ENCODE peak calls at places on chromosome 15, in six cellular contexts. L is AG10803, C is BJ, N is brain microvascular endothelial cell, P is fibroblast of mammary gland, X is fibroblast of pulmonary artery. W is an unnamed sample.

GRCh38 chr15:34760909-34761308 is 6.1 kb upstream of the GJD2 start:
- DNase-seq in L (no peak), C (no peak), N (no peak), P (no peak), X (no peak), W (no peak)

GRCh38 chr15:82894971-82895520 is 57.5 kb downstream of the HOMER2 start:
- DNase-seq in L (peak), C (peak), N (no peak), P (no peak), X (no peak), W (no peak)

GRCh38 chr15:25797035-25797434 is 66.1 kb downstream of the ATP10A start:
- DNase-seq in L (peak), C (no peak), N (no peak), P (no peak), X (no peak), W (no peak)

GRCh38 chr15:59311245-59311644 is 61.4 kb downstream of the MYO1E start:
- DNase-seq in L (no peak), C (no peak), N (no peak), P (no peak), X (no peak), W (no peak)

GRCh38 chr15:46450810-46451182 is 816.0 kb downstream of the SQOR start:
- DNase-seq in L (no peak), C (no peak), N (no peak), P (no peak), X (no peak), W (no peak)

GRCh38 chr15:23806980-23807379 is 119.9 kb upstream of the NDN start:
- DNase-seq in L (no peak), C (no peak), N (no peak), P (no peak), X (no peak), W (no peak)

GRCh38 chr15:93152264-93152884 is 63.4 kb upstream of the RGMA start:
- DNase-seq in L (no peak), C (no peak), N (no peak), P (no peak), X (no peak), W (peak)

GRCh38 chr15:91515188-91515754 is 338.2 kb upstream of the SLCO3A1 start:
- DNase-seq in L (peak), C (peak), N (peak), P (peak), X (peak), W (no peak)

GRCh38 chr15:83061680-83062079 is 5.4 kb downstream of the BTBD1 start:
- DNase-seq in L (peak), C (peak), N (no peak), P (no peak), X (no peak), W (no peak)

GRCh38 chr15:27675571-27675970 is 423.5 kb downstream of the OCA2 start:
- DNase-seq in L (no peak), C (no peak), N (no peak), P (no peak), X (no peak), W (no peak)

GRCh38 chr15:22968356-22968755 is 11.8 kb downstream of the CYFIP1 start:
- DNase-seq in L (peak), C (peak), N (peak), P (peak), X (peak), W (no peak)

GRCh38 chr15:56356616-56357015 is 8.6 kb upstream of the TEX9 start:
- DNase-seq in L (peak), C (peak), N (peak), P (peak), X (no peak), W (no peak)

GRCh38 chr15:92123848-92124631 is 269.6 kb upstream of the ST8SIA2 start:
- DNase-seq in L (no peak), C (no peak), N (no peak), P (no peak), X (no peak), W (no peak)

GRCh38 chr15:58731756-58732535 is 17.6 kb downstream of the ADAM10 start:
- DNase-seq in L (peak), C (peak), N (peak), P (peak), X (peak), W (no peak)

GRCh38 chr15:92157666-92158298 is 235.9 kb upstream of the ST8SIA2 start:
- DNase-seq in L (no peak), C (no peak), N (no peak), P (no peak), X (no peak), W (no peak)

GRCh38 chr15:48393650-48394049 is 62.4 kb downstream of the DUT start:
- DNase-seq in L (peak), C (no peak), N (no peak), P (peak), X (peak), W (no peak)

GRCh38 chr15:55915876-55916567 is 77.4 kb downstream of the NEDD4 start:
- DNase-seq in L (peak), C (no peak), N (no peak), P (peak), X (peak), W (no peak)

GRCh38 chr15:101689901-101690300 is 34.4 kb downstream of the TARS3 start:
- DNase-seq in L (no peak), C (no peak), N (peak), P (peak), X (peak), W (no peak)

GRCh38 chr15:26453914-26454313 is 319.0 kb downstream of the GABRB3 start:
- DNase-seq in L (no peak), C (no peak), N (no peak), P (no peak), X (no peak), W (no peak)

GRCh38 chr15:101676965-101677364 is 24.8 kb upstream of the TM2D3 start:
- DNase-seq in L (peak), C (peak), N (no peak), P (peak), X (no peak), W (no peak)

GRCh38 chr15:53982876-53983275 is 4.6 kb downstream of the UNC13C start:
- DNase-seq in L (no peak), C (no peak), N (no peak), P (no peak), X (no peak), W (no peak)

GRCh38 chr15:81410318-81410753 is 36.3 kb upstream of the TMC3 start:
- DNase-seq in L (peak), C (peak), N (peak), P (peak), X (peak), W (peak)

GRCh38 chr15:82832601-82833209 is 23.3 kb downstream of the WHAMM start:
- DNase-seq in L (peak), C (peak), N (peak), P (peak), X (peak), W (no peak)

GRCh38 chr15:93610944-93611343 is 521.9 kb upstream of the RGMA start:
- DNase-seq in L (no peak), C (no peak), N (no peak), P (peak), X (no peak), W (no peak)

GRCh38 chr15:48557335-48557734 is 88.2 kb downstream of the FBN1 start:
- DNase-seq in L (no peak), C (no peak), N (no peak), P (peak), X (no peak), W (peak)

GRCh38 chr15:75030023-75030413 is 6.6 kb downstream of the PPCDC start:
- DNase-seq in L (peak), C (no peak), N (no peak), P (peak), X (peak), W (peak)

GRCh38 chr15:77002436-77002835 is 7.5 kb downstream of the PSTPIP1 start:
- DNase-seq in L (peak), C (no peak), N (no peak), P (no peak), X (no peak), W (no peak)

GRCh38 chr15:81785181-81785580 is 260.6 kb downstream of the MEX3B start:
- DNase-seq in L (no peak), C (no peak), N (no peak), P (no peak), X (no peak), W (no peak)

DNA sequence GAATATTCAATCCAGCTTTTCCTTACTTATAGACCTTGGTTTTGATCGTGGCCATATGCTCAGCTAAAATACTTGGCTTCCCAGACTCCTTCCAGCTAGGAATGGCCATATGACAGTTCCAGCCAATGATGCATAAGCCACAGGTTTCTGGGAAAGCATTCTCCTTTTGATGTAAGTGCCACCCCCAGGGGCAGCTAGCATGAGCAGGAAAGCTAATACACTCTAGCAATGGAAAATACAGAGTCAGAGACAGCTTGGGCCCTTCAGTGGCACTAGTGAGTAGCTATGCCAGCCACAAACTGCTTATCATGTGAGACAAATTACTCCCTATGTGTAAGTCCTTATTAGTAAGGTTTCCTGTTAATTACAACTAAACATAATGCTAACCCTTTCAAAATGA is 26.7 kb downstream of the TBC1D2B start:
- DNase-seq in L (peak), C (no peak), N (no peak), P (peak), X (no peak), W (no peak)
- TF ChIP-seq CTCF in L (no peak), C (no peak), N (no peak), P (no peak), X (no peak), W (no peak)

DNA sequence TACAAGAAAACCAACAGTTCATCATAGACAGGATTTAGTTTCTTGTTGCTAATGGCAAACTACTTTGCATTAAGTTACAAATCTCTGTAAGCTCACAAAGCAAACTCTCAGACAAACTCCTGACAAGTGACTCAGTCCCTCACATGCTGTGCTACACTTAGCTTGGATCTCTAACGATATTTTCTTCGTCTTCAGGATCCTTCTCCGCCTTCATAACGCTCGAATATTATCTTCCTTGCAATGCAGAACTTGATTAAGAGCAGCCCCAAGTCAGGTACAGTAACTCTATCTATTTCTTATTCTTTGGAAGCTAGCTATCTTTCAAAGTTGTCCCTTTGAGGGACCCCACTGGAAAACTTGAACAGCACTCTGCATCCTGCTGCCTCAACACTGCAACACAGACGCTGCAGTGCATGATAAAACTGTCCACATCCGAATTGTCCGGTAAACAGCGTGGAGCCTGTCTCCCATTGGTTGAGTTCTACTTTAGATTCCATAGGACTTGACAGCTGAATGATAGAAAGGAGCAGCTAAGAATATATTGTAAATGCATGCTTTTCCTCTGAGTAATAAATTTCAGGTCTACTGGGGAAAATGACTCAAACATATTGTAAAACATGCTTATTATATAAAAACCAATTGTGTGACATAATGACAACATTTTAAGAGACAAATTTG is 61.3 kb downstream of the UACA start:
- DNase-seq in L (peak), C (no peak), N (peak), P (peak), X (peak), W (no peak)
- H3K4me3 ChIP-seq in L (peak), C (no peak), N (peak), P (peak), X (peak), W (no peak)

GRCh38 chr15:86221119-86221518 is 141.4 kb downstream of the AGBL1 start:
- DNase-seq in L (no peak), C (no peak), N (no peak), P (no peak), X (no peak), W (no peak)
- TF ChIP-seq CTCF in L (no peak), C (no peak), N (no peak), P (no peak), X (no peak), W (no peak)

GRCh38 chr15:73750951-73751350 is 2.2 kb downstream of the INSYN1 start:
- DNase-seq in L (no peak), C (no peak), N (no peak), P (no peak), X (no peak), W (no peak)
- H3K4me3 ChIP-seq in L (no peak), C (no peak), N (no peak), P (no peak), X (no peak), W (no peak)

DNA sequence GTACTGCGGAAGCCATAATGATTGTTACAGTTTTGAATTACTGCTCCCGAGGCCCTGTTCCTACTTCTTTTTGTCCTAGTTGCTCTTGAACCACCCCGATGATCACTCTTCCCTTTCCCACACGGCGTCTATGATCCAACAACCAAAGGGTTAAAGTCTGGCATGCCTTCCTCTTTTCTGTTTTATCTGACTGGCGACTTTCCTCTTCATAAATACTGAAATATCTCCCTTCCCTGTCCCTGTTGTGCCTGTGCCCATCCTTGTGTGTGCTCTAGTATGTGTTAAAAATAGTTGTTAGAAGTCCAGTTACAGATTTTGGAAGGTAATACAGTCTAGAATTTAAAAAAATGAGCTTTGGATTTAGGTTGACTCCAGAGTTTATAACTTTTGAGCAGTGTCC is 83.6 kb downstream of the AKAP13 start:
- DNase-seq in L (no peak), C (no peak), N (no peak), P (no peak), X (no peak), W (no peak)
- TF ChIP-seq CTCF in L (no peak), C (no peak), N (no peak), P (no peak), X (no peak), W (no peak)

DNA sequence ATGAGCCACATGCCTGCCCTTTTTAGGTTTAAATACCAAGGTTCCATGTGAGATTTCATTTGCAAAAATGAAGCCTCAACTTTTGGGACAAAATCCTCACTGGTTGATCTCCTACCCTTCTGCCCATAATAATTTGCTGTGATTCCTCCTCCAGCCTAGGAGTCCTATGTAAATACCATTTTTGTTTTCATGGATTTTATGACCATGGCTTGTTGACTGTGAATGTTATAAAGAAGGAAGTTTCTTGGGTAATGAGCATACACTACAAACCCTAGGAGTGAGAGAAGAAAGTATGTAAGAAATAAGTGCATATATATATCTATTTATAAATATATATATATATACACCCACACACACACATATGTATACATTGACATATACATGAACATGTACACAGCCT is 13.1 kb downstream of the RLBP1 start:
- DNase-seq in L (no peak), C (no peak), N (no peak), P (no peak), X (no peak), W (no peak)
- H3K4me3 ChIP-seq in L (no peak), C (no peak), N (no peak), P (no peak), X (no peak), W (no peak)

DNA sequence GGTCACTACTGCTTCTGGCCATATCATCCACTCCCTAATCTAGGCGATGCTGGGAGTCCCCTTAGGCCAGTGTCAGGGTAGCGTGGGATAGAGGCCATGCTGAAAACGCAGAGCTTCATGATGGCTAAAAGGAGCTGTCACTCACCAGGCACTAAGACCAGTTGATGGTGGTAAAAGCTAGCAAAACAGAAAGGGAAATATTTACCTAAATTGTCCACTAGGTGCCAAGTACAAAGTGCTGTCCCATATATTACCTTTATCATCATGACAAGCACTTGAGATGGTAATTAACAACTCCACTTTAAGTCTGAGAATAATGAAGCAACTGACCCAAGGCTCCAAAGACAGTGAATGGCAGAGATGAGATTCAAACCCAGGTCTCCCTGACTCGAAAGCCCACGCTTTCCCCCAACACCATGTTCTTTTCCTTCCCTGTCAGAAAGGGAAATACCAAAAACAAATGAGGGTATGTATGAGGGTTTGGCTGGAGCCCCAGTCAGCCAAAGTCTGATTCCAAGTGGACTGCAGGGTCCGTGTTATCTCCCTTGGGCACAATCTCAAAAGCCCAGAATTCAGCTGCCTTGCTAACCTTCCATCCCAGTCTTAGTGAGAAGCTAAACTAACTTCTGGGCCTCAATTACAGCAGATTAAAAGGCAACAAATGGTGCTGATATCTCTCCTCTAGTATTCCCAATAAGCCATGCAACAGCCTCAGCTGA is 84.7 kb downstream of the RBPMS2 start:
- DNase-seq in L (no peak), C (no peak), N (no peak), P (no peak), X (no peak), W (no peak)
- TF ChIP-seq CTCF in L (no peak), C (no peak), N (no peak), P (no peak), X (peak), W (no peak)

GRCh38 chr15:62475595-62475994 is 310.5 kb upstream of the C2CD4B start:
- DNase-seq in L (no peak), C (no peak), N (no peak), P (no peak), X (no peak), W (no peak)
- H3K4me3 ChIP-seq in L (no peak), C (no peak), N (no peak), P (no peak), X (no peak), W (no peak)

GRCh38 chr15:78314181-78314581 is 14.8 kb upstream of the SKIC8 start:
- DNase-seq in L (no peak), C (no peak), N (no peak), P (no peak), X (no peak), W (no peak)

GRCh38 chr15:78313383-78313782 is 14.0 kb upstream of the SKIC8 start:
- DNase-seq in L (no peak), C (no peak), N (no peak), P (no peak), X (no peak), W (no peak)

GRCh38 chr15:78316211-78317077 is 17.0 kb upstream of the SKIC8 start:
- DNase-seq in L (no peak), C (no peak), N (no peak), P (no peak), X (no peak), W (no peak)

GRCh38 chr15:78317145-78317836 is 17.9 kb upstream of the SKIC8 start:
- DNase-seq in L (no peak), C (no peak), N (no peak), P (peak), X (peak), W (no peak)

DNA sequence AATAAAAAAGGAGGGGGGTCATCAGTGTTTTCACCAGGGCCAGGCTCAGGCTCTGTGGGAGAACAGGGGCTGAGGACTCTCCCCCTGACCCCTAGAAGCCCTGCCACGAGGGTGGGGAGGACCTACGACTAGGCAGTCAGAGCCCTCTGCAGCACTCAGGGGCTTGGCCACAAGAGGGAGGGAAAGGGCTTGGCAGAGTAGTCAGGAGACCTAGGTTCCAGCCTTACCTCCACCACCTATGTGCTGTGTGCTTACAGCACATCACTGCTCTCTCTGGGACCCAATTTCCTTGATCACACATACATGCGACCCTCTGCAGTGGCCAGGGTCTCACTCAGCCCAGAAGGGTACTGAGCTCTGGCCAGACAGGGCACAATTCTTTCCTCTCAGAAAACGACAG is 16.3 kb upstream of the SKIC8 start:
- DNase-seq in L (no peak), C (no peak), N (no peak), P (no peak), X (no peak), W (no peak)
- TF ChIP-seq CTCF in L (peak), C (peak), N (peak), P (no peak), X (peak), W (no peak)

W was measured in thyroid gland.